ENCODE peak calls at places on chromosomes 4 and X, in ten cellular contexts. B, L, W, C, K, I, D, O, G and E are unnamed samples.

GRCh38 chr4:84338367-84338766 is 160.7 kb downstream of the NKX6-1 start:
- DNase-seq in D (no peak), O (no peak), B (no peak), C (no peak), L (no peak), W (no peak), K (no peak), I (no peak), G (no peak), E (no peak)

GRCh38 chr4:56655209-56655626 is 25.9 kb downstream of the HOPX start:
- DNase-seq in O (no peak), L (no peak), B (no peak), I (no peak), C (no peak), W (no peak), D (no peak), K (peak; percentile 77), G (peak; percentile 26), E (no peak)

GRCh38 chr4:42655921-42656735 is 777 bp downstream of the ATP8A1 start:
- DNase-seq in O (no peak), B (peak; percentile 27), L (peak; percentile 20), G (peak; percentile 65), D (peak; percentile 56), C (no peak), I (peak; percentile 69), K (peak; percentile 69), W (peak; percentile 71), E (peak; percentile 88)

GRCh38 chrX:107849747-107850478 is 24.2 kb downstream of the MID2 start:
- DNase-seq in D (no peak), G (no peak), B (no peak), I (no peak), C (peak; percentile 14), K (no peak), L (no peak), O (no peak), W (no peak), E (no peak)

GRCh38 chrX:40207626-40208025 is 109.9 kb upstream of the BCOR start:
- DNase-seq in K (no peak), O (peak; percentile 44), C (no peak), W (no peak), B (no peak), L (no peak), I (no peak), G (no peak), D (no peak), E (no peak)

GRCh38 chr4:137063961-137064360 is 468.3 kb downstream of the PCDH18 start:
- DNase-seq in W (no peak), O (no peak), L (no peak), K (no peak), I (no peak), C (no peak), G (no peak), D (no peak), B (no peak), E (no peak)

GRCh38 chrX:42803320-42803719 is 25.4 kb upstream of the PPP1R2C start:
- DNase-seq in B (no peak), I (no peak), G (no peak), L (no peak), D (no peak), O (no peak), W (no peak), C (no peak), K (no peak), E (no peak)

GRCh38 chrX:150731795-150732194 is 38.6 kb downstream of the MTMR1 start:
- DNase-seq in G (no peak), K (no peak), W (no peak), B (no peak), D (no peak), I (no peak), O (no peak), C (no peak), L (no peak), E (no peak)

GRCh38 chr4:57073559-57073958 is 36.6 kb downstream of the IGFBP7 start:
- DNase-seq in G (no peak), B (no peak), C (no peak), I (no peak), O (no peak), L (no peak), D (no peak), K (no peak), W (no peak), E (no peak)

GRCh38 chrX:964831-965416 is 247.5 kb downstream of the CRLF2 start:
- DNase-seq in G (no peak), B (no peak), C (no peak), K (no peak), D (no peak), I (no peak), L (no peak), O (no peak), W (no peak), E (no peak)

GRCh38 chr4:37441231-37442061 is 196.9 kb downstream of the NWD2 start:
- DNase-seq in I (no peak), W (no peak), C (peak; percentile 32), L (no peak), K (no peak), D (no peak), G (peak; percentile 32), B (no peak), O (no peak), E (no peak)

GRCh38 chr4:151324124-151324448 is 1.3 kb downstream of the SH3D19 start:
- DNase-seq in C (no peak), I (no peak), B (no peak), W (no peak), D (no peak), O (no peak), G (no peak), L (no peak), K (no peak), E (no peak)

GRCh38 chrX:13252726-13253125 is 67.1 kb downstream of the ATXN3L start:
- DNase-seq in G (no peak), D (no peak), B (no peak), C (no peak), K (no peak), I (no peak), W (no peak), O (no peak), L (no peak), E (no peak)

DNA sequence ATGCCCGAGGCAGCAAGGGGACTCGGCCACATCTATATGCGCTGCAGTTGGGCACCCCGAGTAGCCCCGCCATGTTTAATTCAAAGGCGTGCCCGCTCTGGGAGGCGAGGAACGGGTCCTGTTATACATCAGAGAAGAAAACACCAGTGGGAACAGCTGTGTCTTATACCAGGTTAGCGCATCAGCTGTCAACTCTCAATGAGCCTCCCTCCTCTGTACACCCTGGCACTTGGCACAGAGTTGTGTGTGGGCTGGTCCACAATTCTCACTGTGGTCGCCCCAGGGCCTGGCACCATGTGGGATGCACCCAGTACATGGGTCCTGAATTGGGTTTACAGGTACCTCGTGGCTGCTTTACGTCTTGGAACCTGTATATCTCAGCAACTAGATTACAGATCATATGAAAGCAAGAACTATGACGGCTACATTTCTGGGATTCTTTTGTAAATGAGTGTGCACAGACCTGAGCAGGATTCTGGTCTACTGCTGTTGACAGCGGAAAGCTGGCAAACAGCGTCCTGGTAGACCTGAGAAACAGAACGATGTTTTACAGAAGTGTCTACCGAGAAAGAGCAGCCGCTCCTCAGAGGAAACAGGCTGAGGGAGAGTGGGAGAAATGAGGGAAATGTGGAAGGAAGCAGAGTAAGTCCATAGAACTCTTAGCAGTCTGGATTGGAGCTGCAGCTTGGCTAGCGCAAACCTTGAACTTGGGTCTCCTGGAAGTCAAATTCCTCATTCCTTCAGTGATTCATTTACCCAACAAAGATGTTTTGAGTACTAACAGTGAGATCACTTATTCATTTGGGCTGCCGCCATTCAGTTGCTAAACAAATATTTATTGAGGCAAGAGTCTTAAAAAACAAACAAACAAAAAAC is 51.7 kb downstream of the SEL1L3 start:
- DNase-seq in G (no peak), D (no peak), C (peak; percentile 67), L (no peak), O (no peak), W (no peak), I (no peak), B (peak; percentile 19), K (no peak), E (no peak)
- TF ChIP-seq EP300 in G (no peak), D (no peak), C (no peak), L (no peak), O (no peak), W (no peak), I (no peak), B (no peak), K (no peak), E (no peak)

GRCh38 chr4:118955515-118955914 is 66.9 kb downstream of the SYNPO2 start:
- DNase-seq in O (no peak), D (no peak), K (no peak), G (no peak), C (no peak), I (no peak), B (no peak), W (no peak), L (no peak), E (no peak)

GRCh38 chr4:118953276-118953675 is 64.6 kb downstream of the SYNPO2 start:
- DNase-seq in C (no peak), L (no peak), W (no peak), D (no peak), B (no peak), K (no peak), I (no peak), G (no peak), O (no peak), E (no peak)

GRCh38 chr4:118957683-118958082 is 69.0 kb downstream of the SYNPO2 start:
- DNase-seq in D (no peak), L (peak; percentile 32), C (no peak), K (no peak), G (no peak), B (peak; percentile 47), O (no peak), W (no peak), I (no peak), E (no peak)

GRCh38 chr4:118950929-118951570 is 62.4 kb downstream of the SYNPO2 start:
- DNase-seq in C (no peak), K (no peak), W (no peak), B (no peak), G (no peak), L (no peak), D (no peak), O (no peak), I (no peak), E (no peak)

GRCh38 chr4:118954246-118954645 is 65.6 kb downstream of the SYNPO2 start:
- DNase-seq in O (no peak), B (no peak), C (peak; percentile 16), K (no peak), L (no peak), I (no peak), D (no peak), G (no peak), W (no peak), E (no peak)
- TF ChIP-seq EP300 in O (no peak), B (no peak), C (no peak), K (no peak), L (no peak), I (no peak), D (no peak), G (no peak), W (no peak), E (no peak)

GRCh38 chr4:127143460-127144190 is 489.1 kb upstream of the INTU start:
- DNase-seq in G (no peak), C (no peak), O (no peak), L (no peak), W (no peak), I (no peak), K (no peak), B (no peak), D (no peak), E (no peak)
- TF ChIP-seq EP300 in G (no peak), C (no peak), O (no peak), L (no peak), W (no peak), I (no peak), K (no peak), B (no peak), D (no peak), E (no peak)

GRCh38 chr4:180923476-180923875 is 1319.7 kb upstream of the TENM3 start:
- DNase-seq in O (no peak), W (no peak), I (no peak), L (no peak), K (no peak), G (no peak), D (no peak), B (no peak), C (no peak), E (no peak)
- TF ChIP-seq EP300 in O (no peak), W (no peak), I (no peak), L (no peak), K (no peak), G (no peak), D (no peak), B (no peak), C (no peak), E (no peak)